ENCODE peak calls at places on chromosome 4, in four cellular contexts. U is GM23248, C is OCI-LY7, M is GM23338. Y is an unnamed sample.

GRCh38 chr4:85964298-85964697 is 395.6 kb downstream of the MAPK10 start:
- DNase-seq in U (no peak), C (no peak), M (peak; percentile 29), Y (no peak)

GRCh38 chr4:32858971-32859370 is 2138.8 kb downstream of the PCDH7 start:
- DNase-seq in U (peak; percentile 83), C (no peak), M (no peak), Y (peak; percentile 34)

GRCh38 chr4:40946652-40947051 is 196.9 kb downstream of the NSUN7 start:
- DNase-seq in U (no peak), C (no peak), M (no peak), Y (no peak)

GRCh38 chr4:112927544-112927943 is 121.9 kb upstream of the ANK2 start:
- DNase-seq in U (peak; percentile 26), C (no peak), M (no peak), Y (no peak)

GRCh38 chr4:109472343-109472761 is 38.7 kb downstream of the SEC24B start:
- DNase-seq in U (peak; percentile 78), C (no peak), M (no peak), Y (no peak)

GRCh38 chr4:80781436-80781835 is 249.1 kb upstream of the BMP3 start:
- DNase-seq in U (no peak), C (no peak), M (no peak), Y (no peak)

GRCh38 chr4:176044589-176044951 is 21.1 kb upstream of the WDR17 start:
- DNase-seq in U (peak; percentile 27), C (no peak), M (no peak), Y (peak; percentile 8)

GRCh38 chr4:54726907-54727306 is 69.2 kb downstream of the KIT start:
- DNase-seq in U (no peak), C (no peak), M (peak; percentile 38), Y (no peak)

GRCh38 chr4:182649698-182650477 is 267.3 kb downstream of the DCTD start:
- DNase-seq in U (no peak), C (no peak), M (peak; percentile 17), Y (no peak)

GRCh38 chr4:77332696-77333270 is 175.8 kb downstream of the CCNG2 start:
- DNase-seq in U (no peak), C (no peak), M (no peak), Y (peak; percentile 48)

GRCh38 chr4:6235012-6235411 is 34.6 kb upstream of the WFS1 start:
- DNase-seq in U (no peak), C (no peak), M (no peak), Y (no peak)

GRCh38 chr4:138406881-138407280 is 164.7 kb upstream of the SLC7A11 start:
- DNase-seq in U (peak; percentile 30), C (no peak), M (no peak), Y (no peak)

GRCh38 chr4:156113138-156113537 is 159.5 kb upstream of the CTSO start:
- DNase-seq in U (no peak), C (no peak), M (peak; percentile 13), Y (no peak)

GRCh38 chr4:5798447-5798846 is 87.4 kb downstream of the EVC start:
- DNase-seq in U (peak; percentile 28), C (no peak), M (no peak), Y (no peak)

GRCh38 chr4:83255584-83255983 is 29.0 kb downstream of the COQ2 start:
- DNase-seq in U (peak; percentile 37), C (no peak), M (no peak), Y (peak; percentile 56)

GRCh38 chr4:11914406-11914805 is 485.7 kb upstream of the HS3ST1 start:
- DNase-seq in U (no peak), C (no peak), M (peak; percentile 88), Y (no peak)

GRCh38 chr4:113757486-113757885 is 4.1 kb downstream of the CAMK2D start:
- DNase-seq in U (no peak), C (no peak), M (no peak), Y (no peak)

GRCh38 chr4:38818441-38818976 is 13.9 kb upstream of the TLR1 start:
- DNase-seq in U (no peak), C (no peak), M (no peak), Y (peak; percentile 9)

GRCh38 chr4:165402375-165402774 is 23.6 kb downstream of the CPE start:
- DNase-seq in U (no peak), C (no peak), M (peak; percentile 17), Y (no peak)

GRCh38 chr4:69167300-69167699 is 47.2 kb downstream of the UGT2B11 start:
- DNase-seq in U (peak; percentile 0), C (no peak), M (no peak), Y (no peak)

GRCh38 chr4:121256887-121257426 is 92.8 kb upstream of the TNIP3 start:
- DNase-seq in U (no peak), C (no peak), M (no peak), Y (no peak)

GRCh38 chr4:147617173-147617840 is at the start of gene TMEM184C:
- DNase-seq in U (peak; percentile 97), C (peak; percentile 96), M (peak; percentile 98), Y (peak; percentile 97)

GRCh38 chr4:110292994-110293744 is 94.8 kb upstream of the ELOVL6 start:
- DNase-seq in U (no peak), C (no peak), M (no peak), Y (no peak)

GRCh38 chr4:149997881-149998421 is 80.3 kb upstream of the DCLK2 start:
- DNase-seq in U (peak; percentile 76), C (no peak), M (no peak), Y (peak; percentile 56)

GRCh38 chr4:85798011-85798770 is 323.2 kb downstream of the ARHGAP24 start:
- DNase-seq in U (peak; percentile 61), C (no peak), M (no peak), Y (no peak)

GRCh38 chr4:30153427-30153826 is 566.7 kb upstream of the PCDH7 start:
- DNase-seq in U (no peak), C (no peak), M (no peak), Y (no peak)
- TF ChIP-seq EZH2phosphoT487 in U (no peak), C (no peak), M (no peak), Y (no peak)

DNA sequence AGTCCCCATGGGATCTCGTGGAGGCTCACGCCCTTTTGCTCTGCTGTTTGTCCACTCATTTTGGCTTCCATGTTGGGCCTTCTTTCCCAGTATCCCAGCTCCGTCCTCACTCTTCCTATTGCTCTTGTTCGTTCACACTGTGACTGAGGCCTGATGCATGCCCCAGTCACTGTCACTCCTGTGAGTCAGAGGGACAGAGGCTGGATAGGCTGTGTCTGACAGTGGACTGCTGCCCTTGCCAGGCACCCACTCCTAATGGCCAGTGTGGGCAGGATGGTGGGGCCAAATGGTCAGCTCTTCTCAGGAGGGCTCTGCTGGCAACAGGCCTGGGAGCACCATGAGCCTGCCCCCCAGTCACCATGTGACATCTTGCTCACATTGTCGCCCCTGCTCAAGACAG is 40.0 kb downstream of the HADH start:
- DNase-seq in U (peak; percentile 80), C (no peak), M (no peak), Y (no peak)
- TF ChIP-seq EZH2phosphoT487 in U (no peak), C (no peak), M (no peak), Y (no peak)

GRCh38 chr4:153683763-153684181 is 308 bp upstream of the TLR2 start:
- DNase-seq in U (no peak), C (no peak), M (no peak), Y (no peak)

GRCh38 chr4:153679476-153679875 is 4.6 kb upstream of the TLR2 start:
- DNase-seq in U (no peak), C (no peak), M (no peak), Y (no peak)

GRCh38 chr4:153684182-153685073 is at the start of gene TLR2:
- DNase-seq in U (peak; percentile 47), C (no peak), M (peak; percentile 80), Y (peak; percentile 87)
- TF ChIP-seq EZH2phosphoT487 in U (no peak), C (no peak), M (no peak), Y (no peak)

GRCh38 chr4:173199553-173199952 is 30.9 kb downstream of the GALNT7 start:
- DNase-seq in U (no peak), C (no peak), M (no peak), Y (no peak)

GRCh38 chr4:173205656-173206055 is 37.0 kb downstream of the GALNT7 start:
- DNase-seq in U (no peak), C (no peak), M (no peak), Y (no peak)

GRCh38 chr4:173200103-173200502 is 31.5 kb downstream of the GALNT7 start:
- DNase-seq in U (no peak), C (no peak), M (no peak), Y (no peak)

GRCh38 chr4:173202395-173202794 is 33.8 kb downstream of the GALNT7 start:
- DNase-seq in U (no peak), C (no peak), M (no peak), Y (no peak)
- TF ChIP-seq EZH2phosphoT487 in U (no peak), C (no peak), M (no peak), Y (no peak)

GRCh38 chr4:1043658-1044468 is 32.4 kb downstream of the FGFRL1 start:
- DNase-seq in U (peak; percentile 100), C (no peak), M (peak; percentile 66), Y (peak; percentile 96)
- TF ChIP-seq EZH2phosphoT487 in U (no peak), C (no peak), M (no peak), Y (no peak)

GRCh38 chr4:8290701-8290970 is 21.1 kb downstream of the HTRA3 start:
- DNase-seq in U (no peak), C (no peak), M (no peak), Y (no peak)
- TF ChIP-seq EZH2phosphoT487 in U (no peak), C (no peak), M (no peak), Y (no peak)

DNA sequence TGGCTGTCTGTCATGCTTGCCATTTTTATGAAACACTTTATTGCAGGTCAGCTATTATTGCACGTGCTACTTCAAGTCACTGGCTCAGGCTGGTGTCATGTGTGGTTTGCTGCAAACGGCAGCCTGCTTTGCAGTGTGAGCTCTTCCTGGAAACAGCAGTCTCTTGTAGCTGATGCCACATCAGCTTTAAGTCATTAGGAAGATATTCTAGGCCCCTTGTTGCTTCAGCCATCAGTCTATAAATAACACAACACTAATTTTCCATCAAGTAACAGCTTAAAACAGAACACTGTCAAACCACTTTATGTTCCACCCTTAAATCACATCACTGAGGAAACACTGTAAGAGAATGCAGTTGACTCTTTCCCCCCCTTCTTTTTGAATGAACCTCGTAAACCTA is 93.8 kb downstream of the GATB start:
- DNase-seq in U (peak; percentile 66), C (no peak), M (no peak), Y (peak; percentile 48)
- TF ChIP-seq EZH2phosphoT487 in U (no peak), C (no peak), M (no peak), Y (no peak)

Y was measured in hepatocyte.